ENCODE peak calls at places on chromosome 6, in seven cellular contexts. V is ovary, L is neural progenitor cell, U is BE2C, J is fibroblast of lung, K is endodermal cell, M is tibial nerve. Z is an unnamed sample. For H3K9me3, the result is how much of the 10 kb centered on the place peaks cover.

GRCh38 chr6:11021003-11021402 is 23.1 kb downstream of the ELOVL2 start:
- DNase-seq in V (no peak), L (no peak), U (no peak), J (no peak), K (no peak), M (no peak), Z (no peak)

GRCh38 chr6:43516367-43516696 is 394 bp downstream of the YIPF3 start:
- DNase-seq in V (no peak), L (no peak), U (no peak), J (no peak), K (no peak), M (no peak), Z (no peak)

GRCh38 chr6:94651239-94651638 is 926.1 kb upstream of the MANEA start:
- DNase-seq in V (no peak), L (no peak), U (no peak), J (no peak), K (no peak), M (no peak), Z (no peak)

GRCh38 chr6:162372092-162372491 is 355.5 kb downstream of the PRKN start:
- DNase-seq in V (no peak), L (no peak), U (no peak), J (no peak), K (no peak), M (no peak), Z (no peak)

GRCh38 chr6:7701212-7701834 is 24.6 kb upstream of the BMP6 start:
- DNase-seq in V (no peak), L (no peak), U (no peak), J (no peak), K (no peak), M (no peak), Z (no peak)

GRCh38 chr6:11500008-11500407 is 37.5 kb upstream of the TMEM170B start:
- DNase-seq in V (no peak), L (no peak), U (no peak), J (peak), K (no peak), M (no peak), Z (no peak)

GRCh38 chr6:12327391-12327790 is 37.2 kb downstream of the EDN1 start:
- DNase-seq in V (no peak), L (no peak), U (no peak), J (no peak), K (no peak), M (no peak), Z (no peak)

GRCh38 chr6:69416739-69417138 is 380.1 kb downstream of the LMBRD1 start:
- DNase-seq in V (no peak), L (no peak), U (no peak), J (peak), K (no peak), M (no peak), Z (no peak)

GRCh38 chr6:150119256-150119655 is 23.6 kb upstream of the PPP1R14C start:
- DNase-seq in V (no peak), L (no peak), U (no peak), J (no peak), K (no peak), M (no peak), Z (no peak)

GRCh38 chr6:140768133-140768532 is 1364.6 kb upstream of the GJE1 start:
- DNase-seq in V (no peak), L (no peak), U (no peak), J (no peak), K (no peak), M (no peak), Z (no peak)
- H3K9me3 ChIP-seq in V (under half), L (under half), U (under half), J (under half), K (under half), M (under half), Z (under half)

DNA sequence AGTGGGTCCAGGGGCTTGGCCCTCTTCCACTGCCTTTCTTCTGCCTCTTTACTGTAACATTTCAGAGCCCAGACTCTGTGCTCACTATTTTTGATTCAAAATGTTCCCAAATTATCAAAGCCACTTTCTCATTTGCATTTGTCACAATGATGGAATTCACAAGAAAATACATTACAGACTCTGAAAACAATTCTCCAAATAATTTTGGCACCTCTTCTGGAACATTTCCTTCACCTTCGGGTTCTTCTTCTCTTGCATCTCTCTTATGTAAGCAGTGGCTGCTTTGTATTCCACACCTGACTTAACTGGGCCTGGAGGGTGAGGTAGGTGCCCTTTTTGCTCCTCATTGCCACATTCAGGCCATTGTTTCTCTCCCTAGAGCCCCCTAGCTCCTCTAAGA is 30.0 kb downstream of the ZNF184 start:
- DNase-seq in V (no peak), L (no peak), U (no peak), J (no peak), K (no peak), M (no peak), Z (no peak)
- H3K9me3 ChIP-seq in V (under half), L (under half), U (under half), J (under half), K (under half), M (under half), Z (under half)

GRCh38 chr6:27114792-27115191 is 132.7 kb upstream of the PRSS16 start:
- DNase-seq in V (no peak), L (no peak), U (no peak), J (no peak), K (no peak), M (no peak), Z (no peak)

GRCh38 chr6:27106382-27106781 is 141.1 kb upstream of the PRSS16 start:
- DNase-seq in V (no peak), L (no peak), U (no peak), J (no peak), K (no peak), M (no peak), Z (no peak)

GRCh38 chr6:27112974-27113373 is 134.5 kb upstream of the PRSS16 start:
- DNase-seq in V (no peak), L (no peak), U (no peak), J (no peak), K (no peak), M (no peak), Z (no peak)

DNA sequence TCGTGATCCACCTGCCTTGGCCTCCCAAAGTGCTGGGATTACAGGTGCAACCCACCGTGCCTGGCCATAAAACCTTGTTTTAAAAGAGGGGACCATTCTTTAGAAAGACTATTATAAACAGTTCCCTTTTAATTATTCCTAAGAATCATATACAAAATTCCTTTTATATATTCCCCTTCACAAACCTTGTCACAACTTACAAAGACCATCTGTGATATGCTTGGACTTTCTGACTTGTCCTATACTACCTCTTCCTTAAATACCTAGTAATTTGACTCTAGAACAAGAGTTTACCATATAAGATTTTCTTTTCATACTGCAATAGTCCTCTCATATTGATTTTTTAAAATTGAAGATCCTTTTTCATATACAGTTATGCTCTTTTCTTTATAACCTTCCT is 135.8 kb upstream of the PRSS16 start:
- DNase-seq in V (no peak), L (no peak), U (no peak), J (no peak), K (no peak), M (no peak), Z (no peak)
- H3K9me3 ChIP-seq in V (under half), L (under half), U (under half), J (under half), K (half or more), M (under half), Z (under half)

DNA sequence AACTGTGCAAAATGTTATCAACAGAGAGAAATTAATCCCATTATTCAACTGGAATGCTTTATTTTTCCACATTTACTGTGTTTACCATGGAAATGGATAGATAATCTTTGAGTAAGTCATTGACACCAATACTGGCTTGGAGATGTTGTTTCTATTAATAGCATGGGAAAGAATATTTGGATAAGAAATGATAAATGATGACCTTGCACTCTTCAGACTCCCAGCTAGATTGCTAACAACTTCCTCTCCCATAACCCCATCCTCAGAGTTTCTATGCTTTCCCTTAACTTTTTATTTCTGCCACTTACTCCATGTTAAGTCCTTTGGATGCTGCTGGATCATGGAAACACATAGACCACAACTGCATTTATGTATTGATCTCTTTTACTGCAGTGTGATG is 182.5 kb downstream of the FNDC1 start:
- DNase-seq in V (no peak), L (no peak), U (no peak), J (no peak), K (no peak), M (no peak), Z (no peak)
- H3K9me3 ChIP-seq in V (under half), L (under half), U (under half), J (under half), K (under half), M (under half), Z (under half)

GRCh38 chr6:146859795-146860495 is 261.2 kb downstream of the ADGB start:
- DNase-seq in V (no peak), L (no peak), U (no peak), J (peak), K (no peak), M (no peak), Z (no peak)

GRCh38 chr6:146856296-146856695 is 257.5 kb downstream of the ADGB start:
- DNase-seq in V (no peak), L (no peak), U (no peak), J (no peak), K (no peak), M (no peak), Z (no peak)

GRCh38 chr6:146857180-146857959 is 258.6 kb downstream of the ADGB start:
- DNase-seq in V (peak), L (peak), U (peak), J (peak), K (peak), M (peak), Z (peak)

GRCh38 chr6:146859206-146859605 is 260.4 kb downstream of the ADGB start:
- DNase-seq in V (no peak), L (no peak), U (no peak), J (no peak), K (no peak), M (no peak), Z (no peak)

DNA sequence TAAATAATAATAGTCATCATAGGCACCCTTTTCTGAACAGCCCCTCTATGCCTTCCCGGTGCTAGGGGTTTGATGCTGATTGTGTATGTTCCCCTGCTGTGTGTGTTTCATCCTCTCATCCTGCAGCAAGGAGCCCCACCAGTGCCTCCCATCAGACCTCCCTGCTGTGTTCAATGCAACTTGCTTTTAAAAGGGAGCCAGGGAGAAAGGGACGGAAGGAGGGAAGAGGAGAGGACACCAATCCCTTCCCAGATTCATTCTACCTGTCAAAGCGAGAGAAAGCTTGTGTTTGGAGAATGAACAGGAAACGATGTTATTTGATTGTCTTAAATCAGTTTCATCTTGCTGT is 259.2 kb downstream of the ADGB start:
- DNase-seq in V (no peak), L (peak), U (peak), J (no peak), K (peak), M (peak), Z (no peak)
- H3K9me3 ChIP-seq in V (under half), L (under half), U (under half), J (under half), K (under half), M (under half), Z (under half)

GRCh38 chr6:169935861-169936260 is 184.4 kb downstream of the ERMARD start:
- DNase-seq in V (no peak), L (no peak), U (no peak), J (no peak), K (no peak), M (no peak), Z (no peak)
- H3K9me3 ChIP-seq in V (under half), L (under half), U (under half), J (under half), K (under half), M (under half), Z (under half)

GRCh38 chr6:82484737-82485650 is 121.4 kb downstream of the TPBG start:
- DNase-seq in V (no peak), L (peak), U (no peak), J (no peak), K (no peak), M (no peak), Z (no peak)
- H3K9me3 ChIP-seq in V (under half), L (under half), U (under half), J (under half), K (half or more), M (under half), Z (under half)